ENCODE peak calls at places on chromosomes 4 and X, in four cellular contexts. Q, G, F and V are unnamed samples.
A peak's percentile ranks its signal among the peaks of the same experiment; 100 is the strongest.

GRCh38 chr4:70177117-70177516 is 18.4 kb upstream of the ODAM start:
- DNase-seq in Q (no peak), G (no peak), F (no peak), V (no peak)

GRCh38 chr4:98430708-98431403 is 169.7 kb downstream of the RAP1GDS1 start:
- DNase-seq in Q (no peak), G (no peak), F (no peak), V (no peak)

GRCh38 chr4:149986916-149987315 is 91.3 kb upstream of the DCLK2 start:
- DNase-seq in Q (no peak), G (no peak), F (no peak), V (no peak)

GRCh38 chrX:153778684-153779101 is 2.1 kb upstream of the SRPK3 start:
- DNase-seq in Q (peak; percentile 68), G (no peak), F (no peak), V (no peak)

GRCh38 chr4:5890063-5890727 is 2.7 kb downstream of the CRMP1 start:
- DNase-seq in Q (no peak), G (no peak), F (no peak), V (no peak)

GRCh38 chr4:94960703-94961102 is 202.9 kb downstream of the BMPR1B start:
- DNase-seq in Q (no peak), G (no peak), F (no peak), V (no peak)

GRCh38 chr4:14309429-14309828 is 681.9 kb upstream of the BOD1L1 start:
- DNase-seq in Q (no peak), G (no peak), F (no peak), V (no peak)

GRCh38 chr4:137994858-137995257 is 247.3 kb downstream of the SLC7A11 start:
- DNase-seq in Q (no peak), G (no peak), F (no peak), V (no peak)

GRCh38 chrX:2262679-2263055 is 238.1 kb downstream of the DHRSX start:
- DNase-seq in Q (peak; percentile 64), G (no peak), F (no peak), V (no peak)

GRCh38 chr4:138507527-138507926 is 265.4 kb upstream of the SLC7A11 start:
- DNase-seq in Q (no peak), G (no peak), F (no peak), V (no peak)

GRCh38 chrX:1323315-1323714 is 13.3 kb upstream of the IL3RA start:
- DNase-seq in Q (peak; percentile 80), G (no peak), F (no peak), V (peak; percentile 64)

GRCh38 chrX:2823795-2824386 is 4.8 kb upstream of the GYG2 start:
- DNase-seq in Q (no peak), G (no peak), F (no peak), V (peak; percentile 53)

GRCh38 chr4:87657525-87657924 is 7.4 kb downstream of the DMP1 start:
- DNase-seq in Q (no peak), G (no peak), F (no peak), V (no peak)

GRCh38 chrX:9940397-9940796 is 26.8 kb upstream of the CLDN34 start:
- DNase-seq in Q (no peak), G (no peak), F (no peak), V (no peak)

GRCh38 chr4:140152015-140152703 is 1.8 kb downstream of the MAML3 start:
- DNase-seq in Q (peak; percentile 93), G (peak; percentile 90), F (peak; percentile 83), V (peak; percentile 86)

GRCh38 chr4:143773998-143774898 is 73.8 kb upstream of the FREM3 start:
- DNase-seq in Q (no peak), G (peak; percentile 42), F (no peak), V (peak; percentile 42)

GRCh38 chr4:3375688-3376087 is 66.1 kb upstream of the HGFAC start:
- DNase-seq in Q (no peak), G (no peak), F (no peak), V (no peak)

GRCh38 chr4:146186556-146186955 is 11.0 kb downstream of the LSM6 start:
- DNase-seq in Q (no peak), G (no peak), F (no peak), V (no peak)

GRCh38 chr4:186759990-186760389 is 36.3 kb upstream of the FAT1 start:
- DNase-seq in Q (no peak), G (no peak), F (no peak), V (no peak)

GRCh38 chr4:170025523-170026252 is 507 bp downstream of the MFAP3L start:
- DNase-seq in Q (no peak), G (no peak), F (peak; percentile 37), V (peak; percentile 62)

GRCh38 chrX:143669395-143669794 is 33.5 kb upstream of the SLITRK4 start:
- DNase-seq in Q (no peak), G (no peak), F (no peak), V (no peak)

GRCh38 chr4:73589261-73589847 is 30.9 kb downstream of the RASSF6 start:
- DNase-seq in Q (no peak), G (no peak), F (no peak), V (no peak)

GRCh38 chr4:173696011-173696410 is 166.0 kb upstream of the HAND2 start:
- DNase-seq in Q (no peak), G (no peak), F (no peak), V (no peak)

GRCh38 chrX:17737707-17738001 is 361 bp downstream of the SCML1 start:
- DNase-seq in Q (no peak), G (no peak), F (no peak), V (no peak)

GRCh38 chr4:184163813-184164212 is 53.9 kb downstream of the ENPP6 start:
- DNase-seq in Q (no peak), G (no peak), F (no peak), V (peak; percentile 74)

GRCh38 chrX:429266-429825 is 42.6 kb upstream of the PPP2R3B start:
- DNase-seq in Q (peak; percentile 67), G (no peak), F (no peak), V (no peak)

GRCh38 chr4:143514432-143514831 is 930 bp downstream of the SMARCA5 start:
- DNase-seq in Q (peak; percentile 86), G (peak; percentile 64), F (peak; percentile 57), V (peak; percentile 43)

GRCh38 chrX:11264925-11265324 is 28.3 kb upstream of the AMELX start:
- DNase-seq in Q (no peak), G (no peak), F (no peak), V (no peak)

GRCh38 chr4:1711055-1711905 is 839 bp downstream of the SLBP start:
- DNase-seq in Q (no peak), G (peak; percentile 76), F (peak; percentile 61), V (peak; percentile 87)

GRCh38 chr4:17117746-17118145 is 219.3 kb upstream of the LDB2 start:
- DNase-seq in Q (no peak), G (no peak), F (no peak), V (no peak)

GRCh38 chr4:61924131-61924530 is 724.0 kb downstream of the ADGRL3 start:
- DNase-seq in Q (no peak), G (no peak), F (no peak), V (no peak)

GRCh38 chrX:16444353-16444752 is 205.6 kb upstream of the S100G start:
- DNase-seq in Q (no peak), G (no peak), F (no peak), V (no peak)

GRCh38 chr4:54945838-54946237 is 179.6 kb downstream of the KDR start:
- DNase-seq in Q (no peak), G (no peak), F (no peak), V (no peak)

DNA sequence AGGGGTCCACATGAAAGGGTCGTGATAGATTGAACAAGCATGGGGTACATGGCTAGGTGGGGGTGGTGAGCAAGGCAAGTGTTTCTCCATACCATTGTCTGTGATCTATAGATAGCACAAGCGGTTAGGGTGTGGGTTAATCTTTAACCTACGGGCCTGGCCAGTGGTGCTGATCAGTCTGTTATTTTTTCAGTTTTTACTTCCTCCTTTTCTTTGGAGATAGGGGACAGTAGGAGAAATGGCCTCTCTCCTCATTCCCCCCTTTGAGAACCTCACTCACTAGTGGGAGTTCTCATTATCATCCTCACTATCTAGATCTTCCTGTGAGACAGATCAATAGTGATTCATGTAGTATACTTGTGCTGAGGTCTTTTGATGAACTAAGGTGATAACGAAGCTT is 16.2 kb upstream of the GPKOW start:
- DNase-seq in Q (no peak), G (no peak), F (no peak), V (no peak)
- TF ChIP-seq POLR2A in Q (no peak), G (no peak), F (no peak), V (no peak)

DNA sequence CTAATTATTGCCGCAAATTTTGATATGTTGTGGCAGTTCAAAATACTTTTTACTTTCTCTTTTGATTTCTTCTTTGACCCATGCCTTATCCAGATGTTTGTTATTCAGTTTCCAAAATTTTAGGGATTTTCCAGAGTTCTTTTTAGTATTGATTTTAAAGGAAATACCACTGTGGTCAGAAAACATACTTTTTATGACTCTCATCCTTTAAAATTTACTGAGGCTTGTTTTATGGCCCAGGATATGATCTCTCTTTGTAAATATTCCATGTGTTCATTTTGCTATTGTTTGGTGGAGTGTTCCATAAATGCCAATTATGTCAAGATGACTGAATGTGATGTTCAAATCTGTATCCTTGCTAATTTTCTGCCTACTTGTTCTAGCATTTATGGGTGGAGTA is 272.3 kb upstream of the DIPK2B start:
- DNase-seq in Q (no peak), G (no peak), F (no peak), V (no peak)
- H3K9me3 ChIP-seq in Q (no peaks in the 10 kb centered on the region), G (no peaks in the 10 kb centered on the region), F (peaks cover 4% of the 10 kb centered on the region), V (no peaks in the 10 kb centered on the region)

DNA sequence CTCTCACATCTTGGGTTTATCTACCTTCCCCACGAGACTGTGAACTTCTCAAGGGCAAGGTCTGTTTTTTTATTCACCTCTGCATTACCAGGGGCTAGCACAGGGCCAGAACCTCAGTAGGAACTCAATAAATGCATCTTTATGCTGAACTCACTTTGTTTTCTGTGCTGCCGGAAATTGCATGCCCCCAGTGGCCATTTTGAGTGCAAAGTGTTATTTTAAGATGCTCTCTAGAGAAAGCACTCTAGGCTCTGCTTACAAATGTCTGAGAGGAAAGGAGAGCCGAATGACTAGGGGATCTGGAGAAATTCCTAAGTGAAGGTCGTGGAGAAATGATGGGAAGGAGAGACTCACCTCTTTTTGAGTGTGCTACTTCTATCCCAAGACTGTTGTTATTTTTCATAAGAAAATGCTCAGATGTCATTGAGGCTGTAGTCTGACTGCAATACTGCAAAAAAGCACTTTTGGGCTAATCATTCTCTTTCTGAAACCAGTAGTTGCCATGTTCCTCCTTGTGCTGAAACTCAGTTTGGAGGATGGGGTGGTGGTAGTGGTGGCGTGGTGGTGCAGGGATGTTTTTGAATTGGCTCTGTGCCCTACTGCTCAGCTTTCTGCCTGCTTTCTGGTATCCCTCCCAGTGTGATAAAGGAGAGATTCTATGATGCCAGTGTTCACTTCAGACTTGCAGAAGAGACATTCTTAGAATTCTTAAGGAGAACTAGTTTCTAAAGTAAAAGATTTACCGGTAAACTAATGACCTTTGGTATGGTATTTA is 41.3 kb downstream of the DOCK11 start:
- DNase-seq in Q (no peak), G (no peak), F (no peak), V (no peak)
- TF ChIP-seq POLR2A in Q (no peak), G (no peak), F (no peak), V (no peak)

GRCh38 chr4:8788174-8788573 is 83.5 kb downstream of the HMX1 start:
- DNase-seq in Q (no peak), G (no peak), F (no peak), V (no peak)
- H3K9me3 ChIP-seq in Q (no peaks in the 10 kb centered on the region), G (no peaks in the 10 kb centered on the region), F (no peaks in the 10 kb centered on the region), V (no peaks in the 10 kb centered on the region)

DNA sequence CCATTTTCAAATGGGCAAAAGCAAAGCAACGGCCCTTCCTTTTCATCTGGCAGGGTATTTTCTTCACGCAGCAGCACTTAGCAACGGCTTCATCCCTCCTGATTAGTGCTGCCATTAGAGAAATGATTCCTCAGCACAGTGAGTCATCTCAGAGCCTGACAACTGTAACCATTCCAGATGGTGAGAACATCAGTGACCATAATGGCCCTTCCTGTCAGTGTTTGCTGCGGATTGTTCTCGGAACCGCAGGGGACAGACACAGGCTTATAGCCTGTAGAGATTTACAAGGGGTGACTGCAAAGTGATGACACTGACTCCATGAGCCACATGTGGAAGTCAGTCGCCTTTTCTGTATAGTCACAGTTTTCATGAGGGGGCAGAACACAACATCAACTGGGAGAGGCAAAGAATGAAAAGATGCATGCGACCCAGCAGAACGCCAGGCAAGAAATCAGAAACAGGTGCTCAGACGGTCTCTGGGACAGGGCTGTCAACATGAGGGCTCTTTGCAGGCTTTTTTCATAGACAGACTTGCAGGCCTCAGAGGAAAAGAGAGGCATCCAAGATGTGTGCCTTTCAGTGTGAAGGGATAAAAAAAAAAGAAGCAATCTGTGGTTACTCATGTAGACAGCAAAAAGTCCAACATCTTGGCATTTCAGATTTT is 69.9 kb upstream of the FBXW7 start:
- DNase-seq in Q (no peak), G (no peak), F (no peak), V (no peak)
- TF ChIP-seq POLR2A in Q (no peak), G (no peak), F (no peak), V (no peak)